ENCODE peak calls at places on chromosomes 11 and 22, in five cellular contexts. Q is tibial nerve, N is stomach, T is spleen, G is K562. C is an unnamed sample. For H3K4me1, the result is how much of the 10 kb centered on the place peaks cover.

GRCh38 chr22:30806391-30806861 is 111.8 kb downstream of the OSBP2 start:
- DNase-seq in Q (no peak), G (peak), N (no peak), T (no peak), C (no peak)

GRCh38 chr11:1505480-1505879 is 18.9 kb upstream of the MOB2 start:
- DNase-seq in T (no peak), G (peak), N (no peak), Q (no peak), C (no peak)

GRCh38 chr22:25008666-25009065 is 56.1 kb downstream of the KIAA1671 start:
- DNase-seq in Q (no peak), N (no peak), T (no peak), G (no peak), C (no peak)

GRCh38 chr11:70707821-70708220 is 309.5 kb downstream of the CTTN start:
- DNase-seq in G (no peak), N (no peak), Q (no peak), T (peak), C (no peak)

GRCh38 chr11:22626573-22627239 is 1.1 kb upstream of the FANCF start:
- DNase-seq in T (peak), N (no peak), G (no peak), Q (no peak), C (no peak)

GRCh38 chr22:20566420-20567260 is 59.2 kb downstream of the MED15 start:
- DNase-seq in N (peak), T (peak), Q (peak), G (no peak), C (peak)

GRCh38 chr11:58921778-58922390 is 17.4 kb upstream of the GLYATL1 start:
- DNase-seq in N (no peak), Q (no peak), G (no peak), T (no peak), C (no peak)

GRCh38 chr11:77278595-77279506 is 22.6 kb downstream of the GDPD4 start:
- DNase-seq in N (no peak), Q (no peak), T (no peak), G (no peak), C (no peak)

GRCh38 chr22:38858492-38858891 is 13.5 kb downstream of the CBX6 start:
- DNase-seq in G (no peak), T (no peak), N (no peak), Q (no peak), C (no peak)

GRCh38 chr11:70942593-70942992 is 309.8 kb downstream of the SHANK2 start:
- DNase-seq in Q (no peak), T (no peak), G (peak), N (no peak), C (no peak)

DNA sequence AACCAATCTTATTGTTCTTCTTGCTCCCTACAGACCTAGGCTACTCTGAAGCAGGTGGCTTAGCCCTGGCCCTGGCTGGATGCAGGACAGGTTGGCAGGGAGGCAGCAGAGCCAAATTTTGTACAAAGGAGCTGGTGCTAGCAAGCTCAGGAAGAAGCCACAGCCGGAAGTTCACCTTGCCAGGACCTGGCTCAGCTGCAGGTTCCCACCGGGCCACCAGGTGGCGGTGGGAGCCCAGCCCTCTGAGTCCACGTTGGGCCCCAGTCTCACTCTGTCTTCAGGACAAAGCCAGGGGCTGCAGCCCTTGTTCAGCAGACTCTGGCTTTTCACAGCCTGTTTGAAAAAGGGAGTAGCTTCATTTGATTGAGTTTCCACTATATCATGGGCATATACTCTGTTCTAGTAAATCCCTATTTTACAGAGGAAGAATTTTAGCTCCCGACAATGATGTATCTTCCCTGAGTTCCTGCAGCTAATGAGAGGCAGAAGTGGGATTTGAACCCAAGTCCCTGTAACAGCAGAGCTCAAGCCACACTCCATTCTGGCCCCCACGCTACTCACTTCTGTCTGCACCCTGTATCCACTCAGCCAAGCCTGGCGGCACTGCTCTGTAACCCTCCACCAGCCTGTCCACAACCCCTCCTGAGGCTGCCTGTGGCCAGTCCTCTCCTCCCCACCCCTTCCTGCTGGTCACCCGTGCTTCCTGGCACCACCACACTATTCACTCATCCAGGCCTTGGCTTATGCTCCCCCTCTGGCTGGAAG is 3.3 kb downstream of the TKFC start:
- DNase-seq in Q (peak), G (peak), T (peak), N (peak), C (peak)
- TF ChIP-seq POLR2A in Q (no peak), G (no peak), T (no peak), N (no peak), C (no peak)

GRCh38 chr11:68040957-68041591 is 2.2 kb downstream of the TCIRG1 start:
- DNase-seq in G (no peak), N (no peak), T (peak), Q (no peak), C (no peak)
- H3K4me1 ChIP-seq in G (under half), N (half or more), T (half or more), Q (half or more), C (under half)

DNA sequence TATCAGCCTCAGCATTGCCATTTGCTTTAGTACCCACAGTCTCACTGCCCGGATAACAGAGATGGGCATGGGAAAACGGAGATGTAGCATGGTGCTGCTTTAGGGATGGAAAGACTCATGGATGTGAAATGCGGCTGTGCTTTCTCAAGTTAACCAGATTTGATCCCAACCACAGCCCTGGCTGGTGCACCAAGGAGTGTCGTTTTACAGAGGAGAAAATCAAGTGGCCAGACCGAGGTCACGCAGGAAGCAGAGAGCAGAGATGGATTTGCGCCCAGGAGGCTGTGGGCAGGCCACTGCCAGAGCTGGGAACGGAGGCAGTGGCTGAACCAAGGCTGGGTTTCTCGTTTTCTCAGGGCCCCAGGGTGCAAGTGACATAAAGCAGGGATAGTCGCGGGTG is 9.0 kb downstream of the MB start:
- DNase-seq in N (no peak), Q (no peak), G (no peak), T (no peak), C (no peak)
- TF ChIP-seq POLR2A in N (no peak), Q (no peak), G (no peak), T (no peak), C (no peak)

GRCh38 chr22:19432092-19432844 is at the start of gene MRPL40:
- DNase-seq in Q (peak), T (peak), N (peak), G (peak), C (peak)
- H3K4me1 ChIP-seq in Q (under half), T (half or more), N (under half), G (under half), C (under half)

GRCh38 chr11:66336234-66337102 is at the start of gene RIN1:
- DNase-seq in Q (no peak), N (peak), G (peak), T (peak), C (peak)
- TF ChIP-seq POLR2A in Q (no peak), N (no peak), G (peak), T (no peak), C (peak)

GRCh38 chr22:27639180-27640086 is 162.1 kb downstream of the MN1 start:
- DNase-seq in G (no peak), T (no peak), Q (no peak), N (no peak), C (no peak)
- H3K4me1 ChIP-seq in G (under half), T (under half), Q (under half), N (under half), C (under half)

DNA sequence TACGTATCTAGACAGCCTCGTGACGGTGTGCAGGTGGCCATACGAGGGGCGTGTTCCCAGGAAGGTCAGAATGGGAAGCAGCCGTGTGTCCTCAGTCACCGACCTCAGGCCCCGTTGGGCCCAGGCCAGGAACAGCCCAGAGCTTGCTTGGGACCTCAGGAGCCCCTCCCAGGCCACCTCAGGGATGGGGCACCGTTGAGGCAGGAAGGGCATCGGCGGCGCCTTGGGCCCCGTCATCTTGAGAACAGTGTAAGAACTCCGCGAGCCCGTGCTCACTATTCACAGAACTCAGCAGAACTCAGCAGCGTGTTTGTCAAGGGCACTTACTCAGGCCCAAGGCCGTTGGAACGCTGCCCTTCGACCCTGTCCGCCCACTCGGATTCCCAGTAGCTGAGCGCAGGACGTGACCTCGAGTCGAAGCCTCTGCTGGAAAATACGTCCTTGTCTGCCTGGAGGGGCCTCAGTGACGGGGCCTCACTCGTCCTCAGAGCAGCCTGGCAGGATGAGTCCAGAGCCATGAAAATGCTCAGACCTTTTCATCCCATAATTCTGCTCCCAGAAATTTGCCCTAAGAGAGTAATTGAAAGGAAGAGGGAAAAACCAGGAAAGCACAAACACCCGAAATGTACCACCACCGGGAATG is 1134.8 kb downstream of the BRD1 start:
- DNase-seq in N (no peak), G (no peak), Q (peak), T (no peak), C (no peak)
- TF ChIP-seq POLR2A in N (no peak), G (no peak), Q (no peak), T (no peak), C (no peak)

GRCh38 chr11:111361874-111362273 is 17.2 kb downstream of the POU2AF1 start:
- DNase-seq in N (peak), T (no peak), G (no peak), Q (no peak), C (no peak)
- H3K4me1 ChIP-seq in N (half or more), T (under half), G (under half), Q (under half), C (under half)

C was measured in uterus.